ENCODE peak calls at places on chromosome 4, in eight cellular contexts. One of them, this sample, is unnamed.

GRCh38 chr4:107945809-107946208 is 14.5 kb downstream of the CYP2U1 start:
- DNase-seq in left ventricle myocardium inferior: no peak
- DNase-seq in CD8-positive, alpha-beta T cell: no peak
- DNase-seq in HCT116: no peak
- DNase-seq in AG09309: no peak
- DNase-seq in WERI-Rb-1: no peak
- DNase-seq in mesothelial cell of epicardium: no peak
- DNase-seq in Panc1: no peak
- DNase-seq in this sample: no peak

GRCh38 chr4:76012388-76012801 is 5.1 kb upstream of the CXCL9 start:
- DNase-seq in WERI-Rb-1: no peak
- DNase-seq in mesothelial cell of epicardium: no peak
- DNase-seq in Panc1: no peak
- DNase-seq in CD8-positive, alpha-beta T cell: no peak
- DNase-seq in left ventricle myocardium inferior: no peak
- DNase-seq in AG09309: no peak
- DNase-seq in HCT116: no peak
- DNase-seq in this sample: no peak

GRCh38 chr4:16686195-16686594 is 212.2 kb downstream of the LDB2 start:
- DNase-seq in WERI-Rb-1: no peak
- DNase-seq in Panc1: no peak
- DNase-seq in HCT116: no peak
- DNase-seq in mesothelial cell of epicardium: no peak
- DNase-seq in CD8-positive, alpha-beta T cell: no peak
- DNase-seq in left ventricle myocardium inferior: no peak
- DNase-seq in AG09309: peak
- DNase-seq in this sample: no peak

GRCh38 chr4:125505637-125506036 is 190.9 kb downstream of the FAT4 start:
- DNase-seq in Panc1: no peak
- DNase-seq in left ventricle myocardium inferior: no peak
- DNase-seq in AG09309: no peak
- DNase-seq in HCT116: no peak
- DNase-seq in mesothelial cell of epicardium: no peak
- DNase-seq in WERI-Rb-1: no peak
- DNase-seq in CD8-positive, alpha-beta T cell: no peak
- DNase-seq in this sample: no peak

GRCh38 chr4:106160560-106160959 is 155.4 kb downstream of the TBCK start:
- DNase-seq in AG09309: no peak
- DNase-seq in mesothelial cell of epicardium: no peak
- DNase-seq in Panc1: no peak
- DNase-seq in HCT116: no peak
- DNase-seq in left ventricle myocardium inferior: no peak
- DNase-seq in WERI-Rb-1: no peak
- DNase-seq in CD8-positive, alpha-beta T cell: no peak
- DNase-seq in this sample: no peak

GRCh38 chr4:147760695-147761094 is 28.8 kb downstream of the ARHGAP10 start:
- DNase-seq in mesothelial cell of epicardium: no peak
- DNase-seq in left ventricle myocardium inferior: peak
- DNase-seq in HCT116: no peak
- DNase-seq in CD8-positive, alpha-beta T cell: no peak
- DNase-seq in AG09309: no peak
- DNase-seq in Panc1: no peak
- DNase-seq in WERI-Rb-1: no peak
- DNase-seq in this sample: no peak

GRCh38 chr4:107862658-107863057 is 37.9 kb downstream of the SGMS2 start:
- DNase-seq in mesothelial cell of epicardium: no peak
- DNase-seq in HCT116: peak
- DNase-seq in Panc1: peak
- DNase-seq in CD8-positive, alpha-beta T cell: no peak
- DNase-seq in left ventricle myocardium inferior: no peak
- DNase-seq in AG09309: no peak
- DNase-seq in WERI-Rb-1: no peak
- DNase-seq in this sample: no peak

GRCh38 chr4:137310593-137311490 is 221.5 kb downstream of the PCDH18 start:
- DNase-seq in AG09309: peak
- DNase-seq in left ventricle myocardium inferior: no peak
- DNase-seq in HCT116: no peak
- DNase-seq in Panc1: no peak
- DNase-seq in mesothelial cell of epicardium: no peak
- DNase-seq in WERI-Rb-1: no peak
- DNase-seq in CD8-positive, alpha-beta T cell: no peak
- DNase-seq in this sample: no peak

GRCh38 chr4:118381902-118382301 is 29.1 kb upstream of the PRSS12 start:
- DNase-seq in CD8-positive, alpha-beta T cell: no peak
- DNase-seq in WERI-Rb-1: no peak
- DNase-seq in mesothelial cell of epicardium: no peak
- DNase-seq in AG09309: no peak
- DNase-seq in Panc1: no peak
- DNase-seq in left ventricle myocardium inferior: no peak
- DNase-seq in HCT116: no peak
- DNase-seq in this sample: no peak

GRCh38 chr4:32962100-32962499 is 2241.9 kb downstream of the PCDH7 start:
- DNase-seq in AG09309: no peak
- DNase-seq in mesothelial cell of epicardium: no peak
- DNase-seq in Panc1: no peak
- DNase-seq in CD8-positive, alpha-beta T cell: no peak
- DNase-seq in left ventricle myocardium inferior: no peak
- DNase-seq in HCT116: no peak
- DNase-seq in WERI-Rb-1: no peak
- DNase-seq in this sample: no peak

GRCh38 chr4:169311643-169312365 is 41.0 kb upstream of the SH3RF1 start:
- DNase-seq in WERI-Rb-1: peak
- DNase-seq in AG09309: no peak
- DNase-seq in left ventricle myocardium inferior: no peak
- DNase-seq in HCT116: peak
- DNase-seq in mesothelial cell of epicardium: no peak
- DNase-seq in Panc1: no peak
- DNase-seq in CD8-positive, alpha-beta T cell: no peak
- DNase-seq in this sample: peak

GRCh38 chr4:178577933-178578332 is 1135.7 kb upstream of the AGA start:
- DNase-seq in Panc1: no peak
- DNase-seq in left ventricle myocardium inferior: no peak
- DNase-seq in mesothelial cell of epicardium: no peak
- DNase-seq in WERI-Rb-1: peak
- DNase-seq in HCT116: no peak
- DNase-seq in AG09309: no peak
- DNase-seq in CD8-positive, alpha-beta T cell: no peak
- DNase-seq in this sample: no peak

GRCh38 chr4:10437735-10438134 is 19.5 kb downstream of the ZNF518B start:
- DNase-seq in AG09309: no peak
- DNase-seq in Panc1: no peak
- DNase-seq in WERI-Rb-1: no peak
- DNase-seq in mesothelial cell of epicardium: no peak
- DNase-seq in CD8-positive, alpha-beta T cell: no peak
- DNase-seq in HCT116: no peak
- DNase-seq in left ventricle myocardium inferior: no peak
- DNase-seq in this sample: no peak

GRCh38 chr4:72489267-72489666 is 79.8 kb downstream of the ADAMTS3 start:
- DNase-seq in HCT116: no peak
- DNase-seq in left ventricle myocardium inferior: no peak
- DNase-seq in mesothelial cell of epicardium: no peak
- DNase-seq in Panc1: no peak
- DNase-seq in WERI-Rb-1: no peak
- DNase-seq in CD8-positive, alpha-beta T cell: no peak
- DNase-seq in AG09309: peak
- DNase-seq in this sample: no peak

GRCh38 chr4:153169811-153170210 is 34.4 kb upstream of the TRIM2 start:
- DNase-seq in Panc1: no peak
- DNase-seq in HCT116: no peak
- DNase-seq in left ventricle myocardium inferior: no peak
- DNase-seq in mesothelial cell of epicardium: no peak
- DNase-seq in CD8-positive, alpha-beta T cell: no peak
- DNase-seq in WERI-Rb-1: no peak
- DNase-seq in AG09309: no peak
- DNase-seq in this sample: no peak

GRCh38 chr4:15882675-15883086 is 55.9 kb downstream of the FGFBP1 start:
- DNase-seq in WERI-Rb-1: peak
- DNase-seq in HCT116: peak
- DNase-seq in CD8-positive, alpha-beta T cell: peak
- DNase-seq in mesothelial cell of epicardium: peak
- DNase-seq in Panc1: peak
- DNase-seq in left ventricle myocardium inferior: no peak
- DNase-seq in AG09309: peak
- DNase-seq in this sample: no peak

DNA sequence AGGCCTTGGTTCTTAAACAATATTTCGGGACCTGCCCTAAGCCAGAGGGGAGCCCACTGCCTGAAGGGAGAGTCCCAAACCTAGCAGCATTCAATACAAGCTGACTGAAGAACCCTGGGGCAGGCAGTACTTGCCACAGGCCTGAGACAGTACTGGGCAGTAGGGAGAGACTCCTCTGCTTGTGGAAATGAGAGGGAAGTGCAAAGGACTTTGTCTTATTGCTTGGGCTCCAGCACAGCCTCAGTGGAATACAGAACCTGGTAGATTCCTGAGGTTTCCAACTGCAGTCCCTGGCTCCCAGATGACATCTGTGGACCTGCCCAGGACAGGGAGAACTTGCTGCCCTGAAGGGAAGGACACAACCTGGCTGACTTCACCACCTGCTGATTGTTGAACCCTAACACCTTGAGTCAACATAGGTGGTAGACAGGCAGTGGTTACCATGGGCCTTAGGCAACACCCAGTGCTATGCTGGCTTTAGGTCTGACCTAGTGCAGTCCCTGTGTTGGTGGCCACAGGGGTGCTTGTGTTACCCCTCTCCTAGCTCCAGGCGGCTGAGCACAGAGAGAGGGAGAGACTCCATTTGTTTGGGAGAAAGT is 20.3 kb upstream of the ABCG2 start:
- DNase-seq in AG09309: no peak
- DNase-seq in WERI-Rb-1: no peak
- DNase-seq in mesothelial cell of epicardium: no peak
- DNase-seq in left ventricle myocardium inferior: no peak
- DNase-seq in Panc1: no peak
- DNase-seq in CD8-positive, alpha-beta T cell: no peak
- DNase-seq in HCT116: no peak
- DNase-seq in this sample: no peak
- TF ChIP-seq CTCF in AG09309: no peak
- TF ChIP-seq CTCF in WERI-Rb-1: no peak
- TF ChIP-seq CTCF in mesothelial cell of epicardium: no peak
- TF ChIP-seq CTCF in left ventricle myocardium inferior: no peak
- TF ChIP-seq CTCF in Panc1: no peak
- TF ChIP-seq CTCF in CD8-positive, alpha-beta T cell: no peak
- TF ChIP-seq CTCF in HCT116: no peak
- TF ChIP-seq CTCF in this sample: no peak

DNA sequence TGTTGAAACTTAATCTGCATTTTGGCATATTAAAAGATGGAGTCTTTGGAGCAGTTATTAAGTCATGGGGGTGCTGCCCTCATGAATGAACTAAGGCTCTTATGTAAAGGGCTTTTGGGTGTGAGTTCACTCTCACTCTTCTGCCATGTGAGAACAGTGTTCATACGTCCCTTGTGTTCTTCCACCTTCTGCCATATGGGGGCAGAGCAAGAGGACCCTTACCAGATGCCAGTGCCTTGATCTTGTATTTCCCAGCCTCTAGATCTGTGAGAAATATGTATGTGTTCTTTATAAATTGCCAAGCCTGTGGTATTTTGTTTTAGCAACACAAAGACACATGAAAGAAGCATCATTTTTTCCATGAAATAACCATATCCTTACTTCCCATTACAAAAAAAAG is 213.9 kb downstream of the SPOCK3 start:
- DNase-seq in mesothelial cell of epicardium: no peak
- DNase-seq in Panc1: no peak
- DNase-seq in AG09309: no peak
- DNase-seq in HCT116: no peak
- DNase-seq in CD8-positive, alpha-beta T cell: no peak
- DNase-seq in left ventricle myocardium inferior: no peak
- DNase-seq in WERI-Rb-1: peak
- DNase-seq in this sample: no peak
- TF ChIP-seq CTCF in mesothelial cell of epicardium: no peak
- TF ChIP-seq CTCF in Panc1: peak
- TF ChIP-seq CTCF in AG09309: no peak
- TF ChIP-seq CTCF in HCT116: peak
- TF ChIP-seq CTCF in CD8-positive, alpha-beta T cell: no peak
- TF ChIP-seq CTCF in left ventricle myocardium inferior: no peak
- TF ChIP-seq CTCF in WERI-Rb-1: peak
- TF ChIP-seq CTCF in this sample: peak

GRCh38 chr4:176588436-176588835 is 204.3 kb downstream of the VEGFC start:
- DNase-seq in AG09309: no peak
- DNase-seq in HCT116: no peak
- DNase-seq in WERI-Rb-1: peak
- DNase-seq in mesothelial cell of epicardium: no peak
- DNase-seq in left ventricle myocardium inferior: no peak
- DNase-seq in CD8-positive, alpha-beta T cell: no peak
- DNase-seq in Panc1: no peak
- DNase-seq in this sample: no peak

GRCh38 chr4:176587920-176588319 is 204.8 kb downstream of the VEGFC start:
- DNase-seq in AG09309: peak
- DNase-seq in mesothelial cell of epicardium: no peak
- DNase-seq in CD8-positive, alpha-beta T cell: no peak
- DNase-seq in Panc1: no peak
- DNase-seq in WERI-Rb-1: no peak
- DNase-seq in HCT116: no peak
- DNase-seq in left ventricle myocardium inferior: no peak
- DNase-seq in this sample: no peak

GRCh38 chr4:176579233-176579632 is 213.5 kb downstream of the VEGFC start:
- DNase-seq in AG09309: no peak
- DNase-seq in left ventricle myocardium inferior: no peak
- DNase-seq in HCT116: no peak
- DNase-seq in mesothelial cell of epicardium: no peak
- DNase-seq in Panc1: peak
- DNase-seq in CD8-positive, alpha-beta T cell: no peak
- DNase-seq in WERI-Rb-1: no peak
- DNase-seq in this sample: no peak

GRCh38 chr4:176584031-176584430 is 208.7 kb downstream of the VEGFC start:
- DNase-seq in WERI-Rb-1: no peak
- DNase-seq in CD8-positive, alpha-beta T cell: no peak
- DNase-seq in AG09309: no peak
- DNase-seq in HCT116: no peak
- DNase-seq in mesothelial cell of epicardium: no peak
- DNase-seq in left ventricle myocardium inferior: no peak
- DNase-seq in Panc1: no peak
- DNase-seq in this sample: no peak

GRCh38 chr4:176583278-176583677 is 209.4 kb downstream of the VEGFC start:
- DNase-seq in CD8-positive, alpha-beta T cell: no peak
- DNase-seq in mesothelial cell of epicardium: no peak
- DNase-seq in AG09309: no peak
- DNase-seq in left ventricle myocardium inferior: no peak
- DNase-seq in HCT116: no peak
- DNase-seq in WERI-Rb-1: no peak
- DNase-seq in Panc1: no peak
- DNase-seq in this sample: no peak
- TF ChIP-seq CTCF in CD8-positive, alpha-beta T cell: no peak
- TF ChIP-seq CTCF in mesothelial cell of epicardium: no peak
- TF ChIP-seq CTCF in AG09309: no peak
- TF ChIP-seq CTCF in left ventricle myocardium inferior: no peak
- TF ChIP-seq CTCF in HCT116: no peak
- TF ChIP-seq CTCF in WERI-Rb-1: no peak
- TF ChIP-seq CTCF in Panc1: no peak
- TF ChIP-seq CTCF in this sample: no peak

DNA sequence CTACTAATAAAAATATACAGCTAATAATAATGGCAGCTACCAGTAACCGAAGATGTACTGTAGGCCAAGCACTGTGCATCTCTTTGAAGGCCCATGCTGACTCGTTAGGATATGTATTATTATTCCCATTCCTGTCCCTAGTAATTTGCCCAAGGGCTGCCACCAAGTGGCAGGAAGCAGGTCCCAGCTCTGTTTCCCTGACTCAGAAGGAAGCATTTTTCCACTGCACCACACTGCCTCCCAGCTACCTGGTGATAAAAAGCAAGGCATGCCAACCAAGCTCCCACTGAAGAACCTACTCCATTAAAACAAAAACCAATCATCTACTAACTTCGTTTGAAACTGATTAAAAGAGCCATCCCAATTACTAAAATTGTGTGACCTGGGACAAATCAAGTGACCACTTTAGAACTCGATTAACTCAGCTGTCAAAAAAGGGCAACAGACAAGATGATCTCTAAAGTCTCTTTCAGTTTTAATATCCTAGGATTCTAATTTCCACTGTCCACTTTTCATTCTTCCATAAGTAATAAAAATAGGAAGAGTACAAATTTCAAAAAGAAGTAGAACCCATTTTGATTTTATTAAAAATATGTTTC is 24.3 kb upstream of the PGM2 start:
- DNase-seq in mesothelial cell of epicardium: peak
- DNase-seq in WERI-Rb-1: peak
- DNase-seq in Panc1: peak
- DNase-seq in left ventricle myocardium inferior: peak
- DNase-seq in AG09309: no peak
- DNase-seq in HCT116: peak
- DNase-seq in CD8-positive, alpha-beta T cell: no peak
- DNase-seq in this sample: no peak
- TF ChIP-seq CTCF in mesothelial cell of epicardium: no peak
- TF ChIP-seq CTCF in WERI-Rb-1: peak
- TF ChIP-seq CTCF in Panc1: peak
- TF ChIP-seq CTCF in left ventricle myocardium inferior: peak
- TF ChIP-seq CTCF in AG09309: peak
- TF ChIP-seq CTCF in HCT116: peak
- TF ChIP-seq CTCF in CD8-positive, alpha-beta T cell: no peak
- TF ChIP-seq CTCF in this sample: peak